ENCODE peak calls at places on chromosome 15, in ten cellular contexts. One of them, this sample, is unnamed.
A peak's percentile ranks its signal among the peaks of the same experiment; 100 is the strongest.

GRCh38 chr15:58357529-58358476 is 74.0 kb upstream of the LIPC start:
- DNase-seq in IMR-90: peak; percentile 76
- DNase-seq in GM23338: peak; percentile 42
- DNase-seq in Peyer's patch: no peak
- DNase-seq in breast epithelium: no peak
- DNase-seq in A549: peak; percentile 29
- DNase-seq in AG10803: no peak
- DNase-seq in left ventricle myocardium inferior: no peak
- DNase-seq in heart right ventricle: no peak
- DNase-seq in CD8-positive, alpha-beta T cell: no peak
- DNase-seq in this sample: peak; percentile 27

GRCh38 chr15:63052961-63053698 is 10.6 kb downstream of the TPM1 start:
- DNase-seq in Peyer's patch: no peak
- DNase-seq in A549: peak; percentile 68
- DNase-seq in left ventricle myocardium inferior: peak; percentile 53
- DNase-seq in IMR-90: no peak
- DNase-seq in CD8-positive, alpha-beta T cell: no peak
- DNase-seq in breast epithelium: peak; percentile 70
- DNase-seq in AG10803: peak; percentile 61
- DNase-seq in GM23338: peak; percentile 29
- DNase-seq in heart right ventricle: peak; percentile 75
- DNase-seq in this sample: peak; percentile 60

GRCh38 chr15:60070838-60071493 is 66.9 kb downstream of the FOXB1 start:
- DNase-seq in breast epithelium: no peak
- DNase-seq in AG10803: peak; percentile 64
- DNase-seq in Peyer's patch: no peak
- DNase-seq in A549: peak; percentile 19
- DNase-seq in IMR-90: peak; percentile 82
- DNase-seq in CD8-positive, alpha-beta T cell: no peak
- DNase-seq in left ventricle myocardium inferior: no peak
- DNase-seq in heart right ventricle: no peak
- DNase-seq in GM23338: no peak
- DNase-seq in this sample: peak; percentile 89

GRCh38 chr15:60407406-60407805 is 9.6 kb upstream of the ANXA2 start:
- DNase-seq in Peyer's patch: no peak
- DNase-seq in heart right ventricle: no peak
- DNase-seq in CD8-positive, alpha-beta T cell: no peak
- DNase-seq in A549: peak; percentile 93
- DNase-seq in left ventricle myocardium inferior: no peak
- DNase-seq in IMR-90: peak; percentile 91
- DNase-seq in breast epithelium: no peak
- DNase-seq in AG10803: peak; percentile 85
- DNase-seq in GM23338: no peak
- DNase-seq in this sample: peak; percentile 92

GRCh38 chr15:77852241-77853007 is 219.7 kb upstream of the LINGO1 start:
- DNase-seq in AG10803: no peak
- DNase-seq in CD8-positive, alpha-beta T cell: no peak
- DNase-seq in heart right ventricle: no peak
- DNase-seq in GM23338: no peak
- DNase-seq in Peyer's patch: no peak
- DNase-seq in breast epithelium: peak; percentile 48
- DNase-seq in A549: no peak
- DNase-seq in left ventricle myocardium inferior: no peak
- DNase-seq in IMR-90: no peak
- DNase-seq in this sample: no peak

GRCh38 chr15:53251998-53252397 is 461.9 kb upstream of the ONECUT1 start:
- DNase-seq in GM23338: no peak
- DNase-seq in IMR-90: no peak
- DNase-seq in breast epithelium: no peak
- DNase-seq in AG10803: no peak
- DNase-seq in CD8-positive, alpha-beta T cell: no peak
- DNase-seq in Peyer's patch: no peak
- DNase-seq in left ventricle myocardium inferior: no peak
- DNase-seq in A549: no peak
- DNase-seq in heart right ventricle: no peak
- DNase-seq in this sample: no peak

GRCh38 chr15:49273734-49274318 is 103.8 kb downstream of the GALK2 start:
- DNase-seq in left ventricle myocardium inferior: no peak
- DNase-seq in Peyer's patch: no peak
- DNase-seq in breast epithelium: no peak
- DNase-seq in GM23338: no peak
- DNase-seq in CD8-positive, alpha-beta T cell: no peak
- DNase-seq in heart right ventricle: no peak
- DNase-seq in A549: no peak
- DNase-seq in AG10803: peak; percentile 53
- DNase-seq in IMR-90: no peak
- DNase-seq in this sample: no peak

GRCh38 chr15:64521726-64522164 is 61.4 kb downstream of the ZNF609 start:
- DNase-seq in A549: peak; percentile 81
- DNase-seq in left ventricle myocardium inferior: peak; percentile 44
- DNase-seq in GM23338: peak; percentile 66
- DNase-seq in Peyer's patch: no peak
- DNase-seq in IMR-90: peak; percentile 49
- DNase-seq in CD8-positive, alpha-beta T cell: no peak
- DNase-seq in breast epithelium: no peak
- DNase-seq in heart right ventricle: peak; percentile 21
- DNase-seq in AG10803: peak; percentile 49
- DNase-seq in this sample: peak; percentile 44

GRCh38 chr15:69749797-69750196 is 297.2 kb downstream of the RPLP1 start:
- DNase-seq in heart right ventricle: no peak
- DNase-seq in AG10803: no peak
- DNase-seq in Peyer's patch: no peak
- DNase-seq in CD8-positive, alpha-beta T cell: no peak
- DNase-seq in left ventricle myocardium inferior: no peak
- DNase-seq in A549: peak; percentile 20
- DNase-seq in GM23338: no peak
- DNase-seq in IMR-90: no peak
- DNase-seq in breast epithelium: no peak
- DNase-seq in this sample: no peak
- TF ChIP-seq CTCF in heart right ventricle: no peak
- TF ChIP-seq CTCF in AG10803: peak; percentile 11
- TF ChIP-seq CTCF in Peyer's patch: no peak
- TF ChIP-seq CTCF in CD8-positive, alpha-beta T cell: peak; percentile 15
- TF ChIP-seq CTCF in left ventricle myocardium inferior: peak; percentile 20
- TF ChIP-seq CTCF in A549: peak; percentile 39
- TF ChIP-seq CTCF in GM23338: peak; percentile 9
- TF ChIP-seq CTCF in IMR-90: peak; percentile 20
- TF ChIP-seq CTCF in breast epithelium: no peak
- TF ChIP-seq CTCF in this sample: peak; percentile 36

GRCh38 chr15:92664178-92664900 is 8.8 kb upstream of the FAM174B start:
- DNase-seq in CD8-positive, alpha-beta T cell: no peak
- DNase-seq in breast epithelium: no peak
- DNase-seq in A549: no peak
- DNase-seq in GM23338: no peak
- DNase-seq in Peyer's patch: no peak
- DNase-seq in IMR-90: no peak
- DNase-seq in heart right ventricle: no peak
- DNase-seq in left ventricle myocardium inferior: no peak
- DNase-seq in AG10803: no peak
- DNase-seq in this sample: no peak

GRCh38 chr15:92667291-92667904 is 11.8 kb upstream of the FAM174B start:
- DNase-seq in left ventricle myocardium inferior: no peak
- DNase-seq in IMR-90: no peak
- DNase-seq in CD8-positive, alpha-beta T cell: no peak
- DNase-seq in GM23338: no peak
- DNase-seq in breast epithelium: no peak
- DNase-seq in AG10803: no peak
- DNase-seq in Peyer's patch: no peak
- DNase-seq in A549: peak; percentile 79
- DNase-seq in heart right ventricle: no peak
- DNase-seq in this sample: no peak

GRCh38 chr15:92663250-92663951 is 7.8 kb upstream of the FAM174B start:
- DNase-seq in AG10803: no peak
- DNase-seq in left ventricle myocardium inferior: no peak
- DNase-seq in CD8-positive, alpha-beta T cell: no peak
- DNase-seq in breast epithelium: no peak
- DNase-seq in IMR-90: no peak
- DNase-seq in GM23338: no peak
- DNase-seq in heart right ventricle: no peak
- DNase-seq in A549: no peak
- DNase-seq in Peyer's patch: no peak
- DNase-seq in this sample: no peak

GRCh38 chr15:92666780-92667179 is 11.2 kb upstream of the FAM174B start:
- DNase-seq in IMR-90: no peak
- DNase-seq in CD8-positive, alpha-beta T cell: no peak
- DNase-seq in breast epithelium: no peak
- DNase-seq in left ventricle myocardium inferior: peak; percentile 70
- DNase-seq in A549: peak; percentile 76
- DNase-seq in Peyer's patch: no peak
- DNase-seq in GM23338: no peak
- DNase-seq in AG10803: peak; percentile 21
- DNase-seq in heart right ventricle: peak; percentile 68
- DNase-seq in this sample: peak; percentile 22

DNA sequence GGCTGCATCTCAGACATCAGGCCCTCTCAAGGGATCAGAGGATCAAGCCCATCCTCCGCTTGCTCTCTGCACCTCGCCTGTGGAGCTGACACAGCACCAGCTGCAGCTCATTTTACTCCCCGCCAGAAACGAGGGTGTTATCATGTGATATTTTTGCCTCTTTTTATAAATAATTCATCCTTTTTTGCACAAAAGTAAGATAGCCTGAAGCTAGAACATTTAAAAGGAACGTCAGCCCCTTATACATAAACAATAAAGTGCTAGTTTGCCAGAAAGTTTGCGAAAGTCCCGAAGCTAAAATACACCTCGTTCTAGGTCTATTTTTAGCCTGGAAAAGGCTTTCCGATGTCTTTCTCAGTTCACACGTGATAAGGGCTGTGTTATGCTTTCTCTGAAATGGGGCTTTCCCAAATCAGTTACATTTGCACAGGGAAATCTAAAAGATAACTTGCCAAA is 9.6 kb upstream of the FAM174B start:
- DNase-seq in Peyer's patch: no peak
- DNase-seq in GM23338: no peak
- DNase-seq in CD8-positive, alpha-beta T cell: no peak
- DNase-seq in heart right ventricle: no peak
- DNase-seq in A549: no peak
- DNase-seq in left ventricle myocardium inferior: peak; percentile 20
- DNase-seq in IMR-90: peak; percentile 69
- DNase-seq in AG10803: peak; percentile 16
- DNase-seq in breast epithelium: no peak
- DNase-seq in this sample: peak; percentile 31
- H3K4me3 ChIP-seq in Peyer's patch: no peak overlapping the region
- H3K4me3 ChIP-seq in GM23338: no peak overlapping the region
- H3K4me3 ChIP-seq in CD8-positive, alpha-beta T cell: no peak overlapping the region
- H3K4me3 ChIP-seq in heart right ventricle: peak overlapping the region; percentile 24
- H3K4me3 ChIP-seq in A549: no peak overlapping the region
- H3K4me3 ChIP-seq in left ventricle myocardium inferior: peak overlapping the region; percentile 37
- H3K4me3 ChIP-seq in IMR-90: no peak overlapping the region
- H3K4me3 ChIP-seq in AG10803: no peak overlapping the region
- H3K4me3 ChIP-seq in breast epithelium: no peak overlapping the region
- H3K4me3 ChIP-seq in this sample: no peak overlapping the region

DNA sequence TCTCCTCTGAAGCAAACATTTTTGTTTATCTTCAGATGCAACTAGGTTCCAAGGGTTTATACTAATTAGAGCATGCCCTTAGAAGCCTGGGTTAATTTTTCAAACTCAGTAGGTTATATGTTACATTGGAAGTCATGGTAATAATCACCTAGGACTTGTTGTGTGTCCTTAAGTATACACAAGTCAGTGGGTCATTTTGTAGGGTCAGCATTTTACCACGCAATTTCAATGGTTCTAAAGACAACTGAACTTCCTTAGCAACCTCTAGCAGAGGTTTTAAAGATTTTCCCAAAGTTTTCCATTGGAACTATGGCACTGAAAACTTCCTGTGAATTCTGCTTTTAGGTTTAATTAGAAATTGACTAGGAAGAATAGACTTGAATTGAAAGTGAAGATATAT is 99.6 kb upstream of the NANOGP8 start:
- DNase-seq in CD8-positive, alpha-beta T cell: no peak
- DNase-seq in left ventricle myocardium inferior: no peak
- DNase-seq in GM23338: no peak
- DNase-seq in A549: no peak
- DNase-seq in breast epithelium: no peak
- DNase-seq in IMR-90: no peak
- DNase-seq in AG10803: no peak
- DNase-seq in Peyer's patch: no peak
- DNase-seq in heart right ventricle: no peak
- DNase-seq in this sample: no peak
- TF ChIP-seq CTCF in CD8-positive, alpha-beta T cell: no peak
- TF ChIP-seq CTCF in left ventricle myocardium inferior: no peak
- TF ChIP-seq CTCF in GM23338: no peak
- TF ChIP-seq CTCF in A549: no peak
- TF ChIP-seq CTCF in breast epithelium: no peak
- TF ChIP-seq CTCF in IMR-90: no peak
- TF ChIP-seq CTCF in AG10803: no peak
- TF ChIP-seq CTCF in Peyer's patch: no peak
- TF ChIP-seq CTCF in heart right ventricle: no peak
- TF ChIP-seq CTCF in this sample: no peak

DNA sequence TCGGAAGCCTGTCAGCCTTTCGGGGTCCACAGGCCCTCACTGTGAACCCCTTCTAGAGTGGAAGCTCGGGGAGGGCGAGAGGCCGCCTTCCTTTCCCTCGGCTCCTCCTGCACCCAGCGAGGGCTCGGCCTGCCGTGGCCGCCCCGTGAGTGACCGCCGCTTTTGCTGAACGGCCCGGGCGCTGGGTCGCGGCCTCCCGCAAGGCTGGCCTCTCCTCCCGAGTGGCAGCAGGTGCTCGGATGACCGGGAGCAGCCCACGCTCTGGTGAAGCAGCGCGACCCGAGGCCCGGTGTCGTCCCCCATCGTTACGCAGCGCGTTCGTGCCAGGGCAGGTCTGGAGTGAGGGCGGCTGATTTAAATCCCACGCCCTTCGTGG is 53.8 kb downstream of the LRRK1 start:
- DNase-seq in AG10803: no peak
- DNase-seq in left ventricle myocardium inferior: no peak
- DNase-seq in Peyer's patch: no peak
- DNase-seq in breast epithelium: no peak
- DNase-seq in CD8-positive, alpha-beta T cell: no peak
- DNase-seq in IMR-90: no peak
- DNase-seq in A549: no peak
- DNase-seq in heart right ventricle: no peak
- DNase-seq in GM23338: peak; percentile 31
- DNase-seq in this sample: no peak
- H3K4me3 ChIP-seq in AG10803: no peak overlapping the region
- H3K4me3 ChIP-seq in left ventricle myocardium inferior: peak overlapping the region; percentile 56
- H3K4me3 ChIP-seq in Peyer's patch: peak overlapping the region; percentile 50
- H3K4me3 ChIP-seq in breast epithelium: peak overlapping the region; percentile 37
- H3K4me3 ChIP-seq in CD8-positive, alpha-beta T cell: no peak overlapping the region
- H3K4me3 ChIP-seq in IMR-90: no peak overlapping the region
- H3K4me3 ChIP-seq in A549: no peak overlapping the region
- H3K4me3 ChIP-seq in heart right ventricle: peak overlapping the region; percentile 35
- H3K4me3 ChIP-seq in GM23338: peak overlapping the region; percentile 64
- H3K4me3 ChIP-seq in this sample: peak overlapping the region; percentile 14

This sample was measured in fibroblast of mammary gland.